ENCODE peak calls at places on chromosome 21, in five cellular contexts. One of them, this sample, is unnamed. For H3K9me3 and H3K4me1, the result is how much of the 10 kb centered on the place peaks cover.

GRCh38 chr21:15894596-15894995 is 164.8 kb downstream of the USP25 start:
- DNase-seq in lower lobe of right lung: no peak
- DNase-seq in SJSA1: peak
- DNase-seq in stomach: no peak
- DNase-seq in neural progenitor cell: no peak
- DNase-seq in this sample: no peak

GRCh38 chr21:16913010-16913409 is 599.8 kb upstream of the CXADR start:
- DNase-seq in lower lobe of right lung: no peak
- DNase-seq in SJSA1: peak
- DNase-seq in stomach: no peak
- DNase-seq in neural progenitor cell: peak
- DNase-seq in this sample: no peak

GRCh38 chr21:45499201-45499750 is 43.0 kb downstream of the SLC19A1 start:
- DNase-seq in lower lobe of right lung: peak
- DNase-seq in SJSA1: no peak
- DNase-seq in stomach: no peak
- DNase-seq in neural progenitor cell: no peak
- DNase-seq in this sample: peak

GRCh38 chr21:44083631-44084291 is 23.4 kb upstream of the PWP2 start:
- DNase-seq in lower lobe of right lung: no peak
- DNase-seq in SJSA1: peak
- DNase-seq in stomach: peak
- DNase-seq in neural progenitor cell: no peak
- DNase-seq in this sample: peak

GRCh38 chr21:40926238-40926637 is 79.3 kb upstream of the DSCAM start:
- DNase-seq in lower lobe of right lung: no peak
- DNase-seq in SJSA1: no peak
- DNase-seq in stomach: no peak
- DNase-seq in neural progenitor cell: no peak
- DNase-seq in this sample: no peak

GRCh38 chr21:21238882-21239400 is 240.7 kb downstream of the NCAM2 start:
- DNase-seq in lower lobe of right lung: no peak
- DNase-seq in SJSA1: no peak
- DNase-seq in stomach: no peak
- DNase-seq in neural progenitor cell: no peak
- DNase-seq in this sample: no peak

GRCh38 chr21:46441961-46442498 is 16.7 kb upstream of the DIP2A start:
- DNase-seq in lower lobe of right lung: peak
- DNase-seq in SJSA1: no peak
- DNase-seq in stomach: no peak
- DNase-seq in neural progenitor cell: no peak
- DNase-seq in this sample: no peak

GRCh38 chr21:38352536-38353219 is 95.9 kb downstream of the KCNJ15 start:
- DNase-seq in lower lobe of right lung: peak
- DNase-seq in SJSA1: peak
- DNase-seq in stomach: peak
- DNase-seq in neural progenitor cell: peak
- DNase-seq in this sample: peak

GRCh38 chr21:46154955-46155513 is 345 bp downstream of the FTCD start:
- DNase-seq in lower lobe of right lung: peak
- DNase-seq in SJSA1: no peak
- DNase-seq in stomach: no peak
- DNase-seq in neural progenitor cell: no peak
- DNase-seq in this sample: peak

GRCh38 chr21:25999935-26000582 is 170.5 kb downstream of the APP start:
- DNase-seq in lower lobe of right lung: no peak
- DNase-seq in SJSA1: no peak
- DNase-seq in stomach: no peak
- DNase-seq in neural progenitor cell: peak
- DNase-seq in this sample: no peak

GRCh38 chr21:38376693-38377092 is 119.9 kb downstream of the KCNJ15 start:
- DNase-seq in lower lobe of right lung: no peak
- DNase-seq in SJSA1: no peak
- DNase-seq in stomach: no peak
- DNase-seq in neural progenitor cell: no peak
- DNase-seq in this sample: no peak

GRCh38 chr21:45381865-45382697 is 22.9 kb upstream of the COL18A1 start:
- DNase-seq in lower lobe of right lung: peak
- DNase-seq in SJSA1: no peak
- DNase-seq in stomach: no peak
- DNase-seq in neural progenitor cell: no peak
- DNase-seq in this sample: peak

GRCh38 chr21:27258222-27258621 is 291.3 kb upstream of the ADAMTS5 start:
- DNase-seq in lower lobe of right lung: no peak
- DNase-seq in SJSA1: no peak
- DNase-seq in stomach: no peak
- DNase-seq in neural progenitor cell: no peak
- DNase-seq in this sample: no peak

GRCh38 chr21:15837603-15838002 is 107.8 kb downstream of the USP25 start:
- DNase-seq in lower lobe of right lung: no peak
- DNase-seq in SJSA1: no peak
- DNase-seq in stomach: no peak
- DNase-seq in neural progenitor cell: no peak
- DNase-seq in this sample: no peak

GRCh38 chr21:46604975-46605758 is at the start of gene S100B:
- DNase-seq in lower lobe of right lung: no peak
- DNase-seq in SJSA1: no peak
- DNase-seq in stomach: no peak
- DNase-seq in neural progenitor cell: peak
- DNase-seq in this sample: peak

GRCh38 chr21:45543710-45544448 is 1.6 kb upstream of the SLC19A1 start:
- DNase-seq in lower lobe of right lung: peak
- DNase-seq in SJSA1: no peak
- DNase-seq in stomach: peak
- DNase-seq in neural progenitor cell: no peak
- DNase-seq in this sample: peak

GRCh38 chr21:26127918-26128317 is 42.7 kb downstream of the APP start:
- DNase-seq in lower lobe of right lung: no peak
- DNase-seq in SJSA1: peak
- DNase-seq in stomach: no peak
- DNase-seq in neural progenitor cell: no peak
- DNase-seq in this sample: no peak

GRCh38 chr21:29233611-29234540 is 64.8 kb upstream of the BACH1 start:
- DNase-seq in lower lobe of right lung: no peak
- DNase-seq in SJSA1: no peak
- DNase-seq in stomach: no peak
- DNase-seq in neural progenitor cell: peak
- DNase-seq in this sample: no peak

GRCh38 chr21:26165331-26165730 is 5.2 kb downstream of the APP start:
- DNase-seq in lower lobe of right lung: no peak
- DNase-seq in SJSA1: no peak
- DNase-seq in stomach: no peak
- DNase-seq in neural progenitor cell: no peak
- DNase-seq in this sample: no peak

GRCh38 chr21:16072692-16073091 is 342.9 kb downstream of the USP25 start:
- DNase-seq in lower lobe of right lung: no peak
- DNase-seq in SJSA1: no peak
- DNase-seq in stomach: no peak
- DNase-seq in neural progenitor cell: no peak
- DNase-seq in this sample: no peak

GRCh38 chr21:25836396-25836795 is 101.6 kb downstream of the GABPA start:
- DNase-seq in lower lobe of right lung: no peak
- DNase-seq in SJSA1: no peak
- DNase-seq in stomach: no peak
- DNase-seq in neural progenitor cell: no peak
- DNase-seq in this sample: no peak

GRCh38 chr21:36909901-36910561 is 56.4 kb downstream of the HLCS start:
- DNase-seq in lower lobe of right lung: no peak
- DNase-seq in SJSA1: peak
- DNase-seq in stomach: no peak
- DNase-seq in neural progenitor cell: no peak
- DNase-seq in this sample: no peak

GRCh38 chr21:31974454-31974985 is 101.7 kb downstream of the HUNK start:
- DNase-seq in lower lobe of right lung: no peak
- DNase-seq in SJSA1: no peak
- DNase-seq in stomach: peak
- DNase-seq in neural progenitor cell: peak
- DNase-seq in this sample: no peak

GRCh38 chr21:21101911-21102310 is 103.7 kb downstream of the NCAM2 start:
- DNase-seq in lower lobe of right lung: no peak
- DNase-seq in SJSA1: no peak
- DNase-seq in stomach: no peak
- DNase-seq in neural progenitor cell: peak
- DNase-seq in this sample: no peak

GRCh38 chr21:37208056-37208705 is 59.0 kb downstream of the VPS26C start:
- DNase-seq in lower lobe of right lung: peak
- DNase-seq in SJSA1: no peak
- DNase-seq in stomach: peak
- DNase-seq in neural progenitor cell: no peak
- DNase-seq in this sample: peak

GRCh38 chr21:17674106-17674505 is 61.4 kb upstream of the BTG3 start:
- DNase-seq in lower lobe of right lung: no peak
- DNase-seq in SJSA1: no peak
- DNase-seq in stomach: no peak
- DNase-seq in neural progenitor cell: no peak
- DNase-seq in this sample: no peak

GRCh38 chr21:37780991-37781983 is 135.0 kb downstream of the KCNJ6 start:
- DNase-seq in lower lobe of right lung: no peak
- DNase-seq in SJSA1: no peak
- DNase-seq in stomach: no peak
- DNase-seq in neural progenitor cell: no peak
- DNase-seq in this sample: no peak

GRCh38 chr21:16571594-16571993 is 841.8 kb downstream of the USP25 start:
- DNase-seq in lower lobe of right lung: no peak
- DNase-seq in SJSA1: no peak
- DNase-seq in stomach: no peak
- DNase-seq in neural progenitor cell: no peak
- DNase-seq in this sample: no peak

GRCh38 chr21:35697321-35697808 is 363.0 kb downstream of the SETD4 start:
- DNase-seq in lower lobe of right lung: peak
- DNase-seq in SJSA1: peak
- DNase-seq in stomach: peak
- DNase-seq in neural progenitor cell: no peak
- DNase-seq in this sample: peak

GRCh38 chr21:46219591-46220239 is 8.9 kb downstream of the LSS start:
- DNase-seq in lower lobe of right lung: peak
- DNase-seq in SJSA1: no peak
- DNase-seq in stomach: no peak
- DNase-seq in neural progenitor cell: no peak
- DNase-seq in this sample: peak

GRCh38 chr21:26842300-26842699 is 2.9 kb downstream of the ADAMTS1 start:
- DNase-seq in lower lobe of right lung: no peak
- DNase-seq in SJSA1: no peak
- DNase-seq in stomach: no peak
- DNase-seq in neural progenitor cell: no peak
- DNase-seq in this sample: no peak

GRCh38 chr21:43993420-43993934 is 18.6 kb upstream of the TRAPPC10 start:
- DNase-seq in lower lobe of right lung: peak
- DNase-seq in SJSA1: no peak
- DNase-seq in stomach: no peak
- DNase-seq in neural progenitor cell: no peak
- DNase-seq in this sample: no peak

DNA sequence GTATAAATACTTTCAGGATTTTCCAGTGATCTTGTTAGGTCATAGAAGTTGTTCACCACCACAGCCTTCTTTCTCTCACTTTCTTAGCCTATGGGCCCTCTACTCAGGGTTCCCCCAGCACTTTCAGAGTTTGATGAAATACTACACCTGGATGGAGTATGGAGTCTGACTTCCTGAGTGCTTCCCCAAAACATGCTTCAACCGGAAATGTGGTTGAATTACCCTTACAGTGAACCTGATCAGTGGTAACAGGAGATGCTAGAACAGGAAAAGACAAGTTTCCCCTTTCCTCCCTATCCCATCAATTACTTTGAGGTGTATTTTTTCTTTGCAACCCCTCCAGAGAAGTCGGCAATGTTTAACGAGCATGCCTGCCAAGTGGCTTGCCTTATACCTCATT is 6.9 kb downstream of the KRTAP15-1 start:
- DNase-seq in lower lobe of right lung: no peak
- DNase-seq in SJSA1: no peak
- DNase-seq in stomach: no peak
- DNase-seq in neural progenitor cell: no peak
- DNase-seq in this sample: no peak
- H3K9me3 ChIP-seq in lower lobe of right lung: under half
- H3K9me3 ChIP-seq in SJSA1: under half
- H3K9me3 ChIP-seq in stomach: under half
- H3K9me3 ChIP-seq in neural progenitor cell: under half
- H3K9me3 ChIP-seq in this sample: under half

GRCh38 chr21:42356680-42357079 is 5.9 kb upstream of the TFF2 start:
- DNase-seq in lower lobe of right lung: no peak
- DNase-seq in SJSA1: no peak
- DNase-seq in stomach: peak
- DNase-seq in neural progenitor cell: no peak
- DNase-seq in this sample: no peak
- H3K4me1 ChIP-seq in lower lobe of right lung: under half
- H3K4me1 ChIP-seq in SJSA1: under half
- H3K4me1 ChIP-seq in stomach: under half
- H3K4me1 ChIP-seq in neural progenitor cell: under half
- H3K4me1 ChIP-seq in this sample: under half

GRCh38 chr21:34154878-34155277 is 81.5 kb downstream of the MRPS6 start:
- DNase-seq in lower lobe of right lung: no peak
- DNase-seq in SJSA1: no peak
- DNase-seq in stomach: no peak
- DNase-seq in neural progenitor cell: no peak
- DNase-seq in this sample: no peak

GRCh38 chr21:34159617-34159883 is 86.2 kb downstream of the MRPS6 start:
- DNase-seq in lower lobe of right lung: no peak
- DNase-seq in SJSA1: no peak
- DNase-seq in stomach: no peak
- DNase-seq in neural progenitor cell: no peak
- DNase-seq in this sample: no peak

GRCh38 chr21:34158866-34159616 is 85.7 kb downstream of the MRPS6 start:
- DNase-seq in lower lobe of right lung: no peak
- DNase-seq in SJSA1: no peak
- DNase-seq in stomach: no peak
- DNase-seq in neural progenitor cell: no peak
- DNase-seq in this sample: no peak

GRCh38 chr21:34156957-34157356 is 83.6 kb downstream of the MRPS6 start:
- DNase-seq in lower lobe of right lung: no peak
- DNase-seq in SJSA1: no peak
- DNase-seq in stomach: no peak
- DNase-seq in neural progenitor cell: no peak
- DNase-seq in this sample: no peak

DNA sequence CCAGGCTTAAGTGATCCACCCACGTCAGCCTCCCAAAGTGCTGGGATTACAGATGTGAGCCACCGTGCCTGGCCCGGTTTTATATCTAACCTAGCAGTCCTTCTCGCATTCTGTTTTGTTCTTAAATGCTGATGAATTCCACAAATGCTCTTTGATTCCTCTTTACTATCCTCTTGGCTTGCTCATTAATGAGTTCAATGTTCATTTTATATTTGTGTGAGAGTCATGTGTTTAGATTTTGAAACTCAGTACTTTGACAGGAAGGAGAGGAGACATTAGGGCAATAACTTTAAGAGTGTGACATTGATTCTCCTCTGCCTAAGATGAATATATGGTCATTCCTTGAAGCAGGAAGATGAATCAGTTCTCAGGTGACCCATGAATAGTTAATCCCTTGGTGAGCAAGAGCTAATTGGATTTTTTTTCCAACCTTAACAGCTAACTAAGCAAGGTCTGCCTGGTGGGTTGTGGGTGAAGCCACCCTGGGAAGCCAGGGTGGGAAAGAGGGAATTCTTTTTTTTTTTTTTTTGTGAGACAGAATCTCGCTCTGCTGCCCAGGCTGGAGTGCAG is 84.2 kb downstream of the MRPS6 start:
- DNase-seq in lower lobe of right lung: no peak
- DNase-seq in SJSA1: no peak
- DNase-seq in stomach: no peak
- DNase-seq in neural progenitor cell: no peak
- DNase-seq in this sample: no peak
- H3K9me3 ChIP-seq in lower lobe of right lung: under half
- H3K9me3 ChIP-seq in SJSA1: under half
- H3K9me3 ChIP-seq in stomach: under half
- H3K9me3 ChIP-seq in neural progenitor cell: under half
- H3K9me3 ChIP-seq in this sample: under half

GRCh38 chr21:33301632-33302002 is 23.2 kb upstream of the IFNAR1 start:
- DNase-seq in lower lobe of right lung: no peak
- DNase-seq in SJSA1: no peak
- DNase-seq in stomach: no peak
- DNase-seq in neural progenitor cell: no peak
- DNase-seq in this sample: no peak
- H3K4me1 ChIP-seq in lower lobe of right lung: under half
- H3K4me1 ChIP-seq in SJSA1: under half
- H3K4me1 ChIP-seq in stomach: under half
- H3K4me1 ChIP-seq in neural progenitor cell: under half
- H3K4me1 ChIP-seq in this sample: under half